ENCODE peak calls at places on chromosomes 5 and 9, in nine cellular contexts. G is neuronal stem cell; K is prostate gland; U is OCI-LY7; L is A549; A is suprapubic skin; W is NT2/D1; Z is adrenal gland; I is CD4-positive, alpha-beta memory T cell. C is an unnamed sample.

GRCh38 chr9:131758972-131759647 is 19.2 kb upstream of the RAPGEF1 start:
- DNase-seq in Z (no peak), U (no peak), A (no peak), K (no peak), I (no peak), W (no peak), L (no peak), G (no peak), C (no peak)

GRCh38 chr9:68508547-68508946 is 32.1 kb downstream of the TMEM252 start:
- DNase-seq in K (no peak), Z (no peak), G (no peak), L (no peak), A (no peak), W (no peak), I (no peak), U (no peak), C (no peak)

GRCh38 chr9:129481824-129482511 is 138.9 kb downstream of the C9orf50 start:
- DNase-seq in U (no peak), A (no peak), G (no peak), I (no peak), Z (peak; percentile 53), K (no peak), W (no peak), L (peak; percentile 75), C (peak; percentile 68)

GRCh38 chr5:16931334-16932110 is 4.6 kb downstream of the MYO10 start:
- DNase-seq in G (no peak), W (no peak), I (no peak), U (no peak), K (peak; percentile 84), L (no peak), Z (no peak), A (no peak), C (no peak)

GRCh38 chr5:180590543-180591248 is 603 bp downstream of the SCGB3A1 start:
- DNase-seq in L (no peak), W (no peak), A (no peak), K (no peak), Z (no peak), U (no peak), G (no peak), I (no peak), C (no peak)

GRCh38 chr5:10760033-10760975 is 730 bp downstream of the DAP start:
- DNase-seq in Z (peak; percentile 40), I (no peak), W (no peak), A (no peak), G (peak; percentile 29), K (peak; percentile 64), U (peak; percentile 69), L (peak; percentile 52), C (peak; percentile 46)

GRCh38 chr5:64015824-64016223 is 53.6 kb upstream of the HTR1A start:
- DNase-seq in K (no peak), I (no peak), L (no peak), W (no peak), U (no peak), A (no peak), G (no peak), Z (no peak), C (no peak)

GRCh38 chr5:16234598-16234997 is 55.0 kb upstream of the MARCHF11 start:
- DNase-seq in Z (no peak), U (no peak), A (no peak), K (no peak), L (peak; percentile 7), W (no peak), G (no peak), I (no peak), C (no peak)

GRCh38 chr9:124197177-124198095 is 60.3 kb upstream of the NEK6 start:
- DNase-seq in Z (no peak), I (no peak), G (no peak), A (no peak), W (no peak), L (no peak), K (no peak), U (peak; percentile 84), C (no peak)

GRCh38 chr5:120258123-120258522 is 206.0 kb upstream of the PRR16 start:
- DNase-seq in A (no peak), L (no peak), Z (no peak), I (no peak), G (no peak), W (no peak), K (no peak), U (no peak), C (no peak)

GRCh38 chr5:28344803-28345433 is 1306.5 kb upstream of the CDH9 start:
- DNase-seq in L (peak; percentile 45), W (peak; percentile 46), I (no peak), K (no peak), G (peak; percentile 49), A (no peak), U (peak; percentile 35), Z (no peak), C (no peak)

GRCh38 chr9:19281801-19282200 is 51.3 kb downstream of the DENND4C start:
- DNase-seq in G (no peak), I (no peak), Z (no peak), L (no peak), U (no peak), A (no peak), K (no peak), W (no peak), C (no peak)

GRCh38 chr9:107767711-107768110 is 278.1 kb upstream of the KLF4 start:
- DNase-seq in A (no peak), L (no peak), G (no peak), W (no peak), K (no peak), Z (no peak), U (no peak), I (no peak), C (no peak)

GRCh38 chr9:32177389-32177788 is 207.1 kb upstream of the ACO1 start:
- DNase-seq in A (no peak), U (no peak), I (no peak), Z (no peak), W (no peak), K (no peak), L (no peak), G (no peak), C (no peak)

GRCh38 chr9:113857875-113858274 is 18.2 kb upstream of the ZNF618 start:
- DNase-seq in W (no peak), Z (no peak), L (no peak), K (no peak), A (no peak), U (no peak), G (no peak), I (no peak), C (no peak)

GRCh38 chr5:14110196-14110595 is 32.9 kb upstream of the TRIO start:
- DNase-seq in U (no peak), G (no peak), K (no peak), W (no peak), I (no peak), A (no peak), L (peak; percentile 17), Z (no peak), C (no peak)
- H3K4me1 ChIP-seq in U (no peaks in the 10 kb centered on the region), G (no peaks in the 10 kb centered on the region), K (no peaks in the 10 kb centered on the region), W (peaks cover 2% of the 10 kb centered on the region), I (no peaks in the 10 kb centered on the region), A (peaks cover 6% of the 10 kb centered on the region), L (peaks cover 33% of the 10 kb centered on the region), Z (no peaks in the 10 kb centered on the region), C (no peaks in the 10 kb centered on the region)

GRCh38 chr5:173472784-173473278 is 143.6 kb downstream of the BOD1 start:
- DNase-seq in L (no peak), G (no peak), I (no peak), K (peak; percentile 16), Z (no peak), U (no peak), W (no peak), A (no peak), C (no peak)
- H3K4me1 ChIP-seq in L (peaks cover 26% of the 10 kb centered on the region), G (no peaks in the 10 kb centered on the region), I (no peaks in the 10 kb centered on the region), K (peaks cover 13% of the 10 kb centered on the region), Z (peaks cover 9% of the 10 kb centered on the region), U (no peaks in the 10 kb centered on the region), W (no peaks in the 10 kb centered on the region), A (peaks cover 21% of the 10 kb centered on the region), C (no peaks in the 10 kb centered on the region)

DNA sequence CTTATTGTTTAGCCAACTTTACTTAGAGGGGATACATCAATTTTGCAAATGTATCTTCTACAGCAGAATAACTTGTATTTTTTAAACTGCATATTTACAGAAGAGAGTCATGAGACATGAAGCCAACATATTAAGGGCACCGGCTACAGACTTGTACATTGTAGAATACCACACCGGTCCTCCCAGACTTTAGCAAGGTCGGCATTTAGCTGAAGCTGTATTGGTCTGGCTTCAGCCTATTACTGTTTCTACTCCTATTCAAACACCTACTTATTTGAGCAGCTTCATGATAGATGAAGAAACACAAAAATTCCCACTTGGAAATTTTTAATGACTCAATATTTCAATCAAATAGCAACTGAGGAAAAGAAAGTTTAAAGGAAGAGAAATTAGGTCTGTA is 33.0 kb downstream of the NR3C1 start:
- DNase-seq in A (no peak), L (no peak), G (no peak), U (no peak), I (no peak), K (no peak), Z (no peak), W (no peak), C (no peak)
- H3K4me1 ChIP-seq in A (peaks cover 9% of the 10 kb centered on the region), L (peaks cover 45% of the 10 kb centered on the region), G (no peaks in the 10 kb centered on the region), U (no peaks in the 10 kb centered on the region), I (peaks cover 65% of the 10 kb centered on the region), K (no peaks in the 10 kb centered on the region), Z (no peaks in the 10 kb centered on the region), W (no peaks in the 10 kb centered on the region), C (no peaks in the 10 kb centered on the region)

GRCh38 chr9:116156621-116157314 is 3.2 kb downstream of the PAPPA start:
- DNase-seq in K (no peak), I (no peak), L (peak; percentile 85), A (peak; percentile 72), Z (peak; percentile 18), G (peak; percentile 42), W (peak; percentile 59), U (no peak), C (peak; percentile 85)

GRCh38 chr9:116153765-116154333 is at the start of gene PAPPA:
- DNase-seq in Z (no peak), K (no peak), L (no peak), G (no peak), W (no peak), I (no peak), U (no peak), A (no peak), C (peak; percentile 37)

GRCh38 chr9:116154976-116155699 is 1.5 kb downstream of the PAPPA start:
- DNase-seq in U (no peak), L (peak; percentile 77), W (no peak), Z (no peak), I (no peak), K (no peak), G (no peak), A (no peak), C (peak; percentile 51)

GRCh38 chr9:116154334-116154975 is 864 bp downstream of the PAPPA start:
- DNase-seq in K (no peak), Z (no peak), U (no peak), I (no peak), G (peak; percentile 24), A (no peak), W (no peak), L (no peak), C (peak; percentile 36)

GRCh38 chr9:116155700-116156045 is 2.1 kb downstream of the PAPPA start:
- DNase-seq in G (no peak), L (no peak), W (no peak), Z (no peak), A (no peak), U (no peak), K (no peak), I (no peak), C (no peak)
- H3K4me1 ChIP-seq in G (peaks cover 24% of the 10 kb centered on the region), L (peaks cover 57% of the 10 kb centered on the region), W (no peaks in the 10 kb centered on the region), Z (peaks cover 4% of the 10 kb centered on the region), A (peaks cover 29% of the 10 kb centered on the region), U (no peaks in the 10 kb centered on the region), K (peaks cover 3% of the 10 kb centered on the region), I (no peaks in the 10 kb centered on the region), C (no peaks in the 10 kb centered on the region)

GRCh38 chr9:87595605-87596004 is 97.9 kb downstream of the DAPK1 start:
- DNase-seq in G (peak; percentile 44), L (peak; percentile 30), W (no peak), I (no peak), K (no peak), Z (no peak), U (no peak), A (no peak), C (peak; percentile 26)
- H3K4me1 ChIP-seq in G (peaks cover 6% of the 10 kb centered on the region), L (peaks cover 35% of the 10 kb centered on the region), W (peaks cover 10% of the 10 kb centered on the region), I (no peaks in the 10 kb centered on the region), K (no peaks in the 10 kb centered on the region), Z (peaks cover 7% of the 10 kb centered on the region), U (no peaks in the 10 kb centered on the region), A (peaks cover 35% of the 10 kb centered on the region), C (peaks cover 9% of the 10 kb centered on the region)

C was measured in uterus.